ENCODE peak calls at places on chromosome 6, in eight cellular contexts. One of them, this sample, is unnamed.

GRCh38 chr6:94049001-94049400 is 629.6 kb upstream of the EPHA7 start:
- DNase-seq in A549: no peak
- DNase-seq in endothelial cell of umbilical vein: no peak
- DNase-seq in CD8-positive, alpha-beta T cell: no peak
- DNase-seq in stomach: no peak
- DNase-seq in colonic mucosa: no peak
- DNase-seq in fibroblast of lung: no peak
- DNase-seq in astrocyte: no peak
- DNase-seq in this sample: no peak

GRCh38 chr6:104788400-104788799 is 71.3 kb downstream of the HACE1 start:
- DNase-seq in stomach: no peak
- DNase-seq in colonic mucosa: no peak
- DNase-seq in A549: no peak
- DNase-seq in fibroblast of lung: no peak
- DNase-seq in astrocyte: no peak
- DNase-seq in endothelial cell of umbilical vein: no peak
- DNase-seq in CD8-positive, alpha-beta T cell: no peak
- DNase-seq in this sample: no peak

GRCh38 chr6:142542704-142543233 is 241.0 kb downstream of the ADGRG6 start:
- DNase-seq in colonic mucosa: peak; percentile 46
- DNase-seq in stomach: peak; percentile 43
- DNase-seq in fibroblast of lung: peak; percentile 74
- DNase-seq in endothelial cell of umbilical vein: no peak
- DNase-seq in astrocyte: peak; percentile 79
- DNase-seq in A549: no peak
- DNase-seq in CD8-positive, alpha-beta T cell: no peak
- DNase-seq in this sample: peak; percentile 19

GRCh38 chr6:169859401-169859977 is 108.1 kb downstream of the ERMARD start:
- DNase-seq in endothelial cell of umbilical vein: no peak
- DNase-seq in A549: no peak
- DNase-seq in astrocyte: no peak
- DNase-seq in stomach: no peak
- DNase-seq in CD8-positive, alpha-beta T cell: no peak
- DNase-seq in fibroblast of lung: no peak
- DNase-seq in colonic mucosa: no peak
- DNase-seq in this sample: no peak

GRCh38 chr6:470051-470900 is 78.7 kb downstream of the IRF4 start:
- DNase-seq in A549: no peak
- DNase-seq in astrocyte: no peak
- DNase-seq in endothelial cell of umbilical vein: no peak
- DNase-seq in CD8-positive, alpha-beta T cell: no peak
- DNase-seq in fibroblast of lung: no peak
- DNase-seq in colonic mucosa: no peak
- DNase-seq in stomach: no peak
- DNase-seq in this sample: no peak

GRCh38 chr6:41488392-41489129 is 57.6 kb upstream of the FOXP4 start:
- DNase-seq in colonic mucosa: no peak
- DNase-seq in endothelial cell of umbilical vein: peak; percentile 27
- DNase-seq in stomach: no peak
- DNase-seq in CD8-positive, alpha-beta T cell: no peak
- DNase-seq in fibroblast of lung: peak; percentile 57
- DNase-seq in astrocyte: peak; percentile 91
- DNase-seq in A549: no peak
- DNase-seq in this sample: peak; percentile 32

GRCh38 chr6:148831531-148831930 is 84.7 kb downstream of the UST start:
- DNase-seq in CD8-positive, alpha-beta T cell: no peak
- DNase-seq in fibroblast of lung: peak; percentile 16
- DNase-seq in colonic mucosa: no peak
- DNase-seq in A549: no peak
- DNase-seq in stomach: no peak
- DNase-seq in astrocyte: peak; percentile 12
- DNase-seq in endothelial cell of umbilical vein: no peak
- DNase-seq in this sample: no peak

GRCh38 chr6:150417899-150418824 is 49.4 kb downstream of the IYD start:
- DNase-seq in colonic mucosa: peak; percentile 50
- DNase-seq in CD8-positive, alpha-beta T cell: no peak
- DNase-seq in endothelial cell of umbilical vein: peak; percentile 91
- DNase-seq in astrocyte: peak; percentile 91
- DNase-seq in fibroblast of lung: peak; percentile 93
- DNase-seq in stomach: no peak
- DNase-seq in A549: peak; percentile 68
- DNase-seq in this sample: peak; percentile 29

GRCh38 chr6:52877168-52877567 is 32.3 kb downstream of the GSTA3 start:
- DNase-seq in CD8-positive, alpha-beta T cell: no peak
- DNase-seq in A549: no peak
- DNase-seq in endothelial cell of umbilical vein: no peak
- DNase-seq in fibroblast of lung: peak; percentile 92
- DNase-seq in astrocyte: peak; percentile 97
- DNase-seq in stomach: no peak
- DNase-seq in colonic mucosa: no peak
- DNase-seq in this sample: no peak

GRCh38 chr6:148935705-148936306 is 189.0 kb downstream of the UST start:
- DNase-seq in colonic mucosa: no peak
- DNase-seq in fibroblast of lung: peak; percentile 41
- DNase-seq in A549: no peak
- DNase-seq in stomach: no peak
- DNase-seq in endothelial cell of umbilical vein: no peak
- DNase-seq in astrocyte: peak; percentile 52
- DNase-seq in CD8-positive, alpha-beta T cell: no peak
- DNase-seq in this sample: no peak

GRCh38 chr6:110355727-110356126 is 2.4 kb downstream of the METTL24 start:
- DNase-seq in astrocyte: no peak
- DNase-seq in A549: no peak
- DNase-seq in colonic mucosa: no peak
- DNase-seq in CD8-positive, alpha-beta T cell: no peak
- DNase-seq in fibroblast of lung: no peak
- DNase-seq in endothelial cell of umbilical vein: no peak
- DNase-seq in stomach: no peak
- DNase-seq in this sample: no peak

GRCh38 chr6:1253816-1254215 is 58.1 kb upstream of the FOXQ1 start:
- DNase-seq in fibroblast of lung: no peak
- DNase-seq in stomach: no peak
- DNase-seq in CD8-positive, alpha-beta T cell: no peak
- DNase-seq in astrocyte: no peak
- DNase-seq in A549: no peak
- DNase-seq in endothelial cell of umbilical vein: no peak
- DNase-seq in colonic mucosa: no peak
- DNase-seq in this sample: no peak

GRCh38 chr6:17250237-17250636 is 30.9 kb upstream of the RBM24 start:
- DNase-seq in stomach: no peak
- DNase-seq in astrocyte: no peak
- DNase-seq in colonic mucosa: no peak
- DNase-seq in fibroblast of lung: no peak
- DNase-seq in CD8-positive, alpha-beta T cell: no peak
- DNase-seq in A549: no peak
- DNase-seq in endothelial cell of umbilical vein: no peak
- DNase-seq in this sample: no peak

GRCh38 chr6:129923520-129923919 is 62.4 kb upstream of the TMEM244 start:
- DNase-seq in A549: no peak
- DNase-seq in CD8-positive, alpha-beta T cell: no peak
- DNase-seq in stomach: no peak
- DNase-seq in colonic mucosa: no peak
- DNase-seq in fibroblast of lung: peak; percentile 49
- DNase-seq in endothelial cell of umbilical vein: no peak
- DNase-seq in astrocyte: peak; percentile 57
- DNase-seq in this sample: no peak

GRCh38 chr6:24146871-24147270 is 20.9 kb downstream of the NRSN1 start:
- DNase-seq in stomach: no peak
- DNase-seq in A549: no peak
- DNase-seq in colonic mucosa: no peak
- DNase-seq in endothelial cell of umbilical vein: no peak
- DNase-seq in astrocyte: no peak
- DNase-seq in fibroblast of lung: no peak
- DNase-seq in CD8-positive, alpha-beta T cell: no peak
- DNase-seq in this sample: no peak

GRCh38 chr6:147322299-147323162 is 118.3 kb downstream of the STXBP5 start:
- DNase-seq in stomach: no peak
- DNase-seq in fibroblast of lung: peak; percentile 78
- DNase-seq in CD8-positive, alpha-beta T cell: peak; percentile 10
- DNase-seq in A549: no peak
- DNase-seq in astrocyte: no peak
- DNase-seq in endothelial cell of umbilical vein: peak; percentile 4
- DNase-seq in colonic mucosa: no peak
- DNase-seq in this sample: no peak

GRCh38 chr6:136290406-136291010 is 862 bp upstream of the BCLAF1 start:
- DNase-seq in stomach: peak; percentile 78
- DNase-seq in fibroblast of lung: peak; percentile 91
- DNase-seq in endothelial cell of umbilical vein: peak; percentile 89
- DNase-seq in astrocyte: peak; percentile 84
- DNase-seq in colonic mucosa: peak; percentile 72
- DNase-seq in A549: peak; percentile 35
- DNase-seq in CD8-positive, alpha-beta T cell: peak; percentile 83
- DNase-seq in this sample: peak; percentile 80

GRCh38 chr6:103344554-103345163 is 1515.1 kb downstream of the HACE1 start:
- DNase-seq in stomach: no peak
- DNase-seq in endothelial cell of umbilical vein: no peak
- DNase-seq in astrocyte: no peak
- DNase-seq in A549: no peak
- DNase-seq in fibroblast of lung: no peak
- DNase-seq in CD8-positive, alpha-beta T cell: no peak
- DNase-seq in colonic mucosa: no peak
- DNase-seq in this sample: no peak

GRCh38 chr6:35920793-35921732 is at the start of gene SRPK1:
- DNase-seq in astrocyte: peak; percentile 56
- DNase-seq in fibroblast of lung: peak; percentile 76
- DNase-seq in A549: peak; percentile 71
- DNase-seq in colonic mucosa: peak; percentile 92
- DNase-seq in stomach: peak; percentile 93
- DNase-seq in CD8-positive, alpha-beta T cell: peak; percentile 84
- DNase-seq in endothelial cell of umbilical vein: peak; percentile 87
- DNase-seq in this sample: peak; percentile 92

GRCh38 chr6:149026530-149026942 is 279.7 kb downstream of the UST start:
- DNase-seq in stomach: no peak
- DNase-seq in CD8-positive, alpha-beta T cell: no peak
- DNase-seq in fibroblast of lung: peak; percentile 97
- DNase-seq in endothelial cell of umbilical vein: peak; percentile 23
- DNase-seq in astrocyte: peak; percentile 91
- DNase-seq in A549: no peak
- DNase-seq in colonic mucosa: peak; percentile 38
- DNase-seq in this sample: no peak

GRCh38 chr6:153980176-153980575 is 58.9 kb upstream of the OPRM1 start:
- DNase-seq in CD8-positive, alpha-beta T cell: no peak
- DNase-seq in astrocyte: no peak
- DNase-seq in A549: no peak
- DNase-seq in colonic mucosa: no peak
- DNase-seq in endothelial cell of umbilical vein: no peak
- DNase-seq in stomach: no peak
- DNase-seq in fibroblast of lung: no peak
- DNase-seq in this sample: no peak

DNA sequence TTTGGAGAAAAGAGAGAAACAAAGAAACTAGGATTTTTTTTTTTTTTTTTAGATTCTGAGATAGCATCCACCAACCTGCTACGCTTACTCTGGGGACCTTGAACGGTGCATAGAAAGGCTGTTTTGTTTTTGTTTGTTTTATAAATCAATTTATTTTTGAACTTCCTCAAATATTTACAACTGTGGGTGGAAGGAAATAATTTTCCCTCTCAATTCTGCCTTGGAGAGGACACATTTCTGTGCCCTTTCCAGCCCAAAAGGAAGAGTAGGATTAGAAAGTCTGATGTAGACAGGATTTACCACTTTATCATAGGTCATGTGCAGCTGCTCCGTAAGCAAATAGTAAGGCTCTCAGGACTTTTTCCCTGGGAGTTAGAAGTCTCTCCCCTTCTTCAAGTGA is 190.5 kb downstream of the NKAIN2 start:
- DNase-seq in colonic mucosa: no peak
- DNase-seq in stomach: no peak
- DNase-seq in A549: no peak
- DNase-seq in endothelial cell of umbilical vein: no peak
- DNase-seq in fibroblast of lung: no peak
- DNase-seq in CD8-positive, alpha-beta T cell: no peak
- DNase-seq in astrocyte: no peak
- DNase-seq in this sample: no peak
- TF ChIP-seq CTCF in colonic mucosa: no peak
- TF ChIP-seq CTCF in stomach: no peak
- TF ChIP-seq CTCF in A549: no peak
- TF ChIP-seq CTCF in endothelial cell of umbilical vein: no peak
- TF ChIP-seq CTCF in fibroblast of lung: no peak
- TF ChIP-seq CTCF in CD8-positive, alpha-beta T cell: no peak
- TF ChIP-seq CTCF in astrocyte: no peak
- TF ChIP-seq CTCF in this sample: no peak

GRCh38 chr6:166588691-166589333 is 2.3 kb upstream of the RAMACL start:
- DNase-seq in endothelial cell of umbilical vein: no peak
- DNase-seq in A549: no peak
- DNase-seq in fibroblast of lung: no peak
- DNase-seq in CD8-positive, alpha-beta T cell: no peak
- DNase-seq in astrocyte: peak; percentile 84
- DNase-seq in colonic mucosa: no peak
- DNase-seq in stomach: no peak
- DNase-seq in this sample: no peak
- H3K4me1 ChIP-seq in endothelial cell of umbilical vein: peaks cover 34% of the 10 kb centered on the region
- H3K4me1 ChIP-seq in A549: no peaks in the 10 kb centered on the region
- H3K4me1 ChIP-seq in fibroblast of lung: peaks cover 6% of the 10 kb centered on the region
- H3K4me1 ChIP-seq in CD8-positive, alpha-beta T cell: no peaks in the 10 kb centered on the region
- H3K4me1 ChIP-seq in astrocyte: peaks cover 36% of the 10 kb centered on the region
- H3K4me1 ChIP-seq in colonic mucosa: no peaks in the 10 kb centered on the region
- H3K4me1 ChIP-seq in stomach: peaks cover 26% of the 10 kb centered on the region
- H3K4me1 ChIP-seq in this sample: no peaks in the 10 kb centered on the region

GRCh38 chr6:158066161-158066781 is 84.6 kb downstream of the SYNJ2 start:
- DNase-seq in CD8-positive, alpha-beta T cell: no peak
- DNase-seq in A549: no peak
- DNase-seq in astrocyte: no peak
- DNase-seq in stomach: no peak
- DNase-seq in endothelial cell of umbilical vein: no peak
- DNase-seq in fibroblast of lung: no peak
- DNase-seq in colonic mucosa: no peak
- DNase-seq in this sample: no peak
- H3K27ac ChIP-seq in CD8-positive, alpha-beta T cell: no peak overlapping the region
- H3K27ac ChIP-seq in A549: no peak overlapping the region
- H3K27ac ChIP-seq in astrocyte: no peak overlapping the region
- H3K27ac ChIP-seq in stomach: no peak overlapping the region
- H3K27ac ChIP-seq in endothelial cell of umbilical vein: peak overlapping the region; percentile 99
- H3K27ac ChIP-seq in fibroblast of lung: peak overlapping the region; percentile 14
- H3K27ac ChIP-seq in colonic mucosa: no peak overlapping the region
- H3K27ac ChIP-seq in this sample: no peak overlapping the region

GRCh38 chr6:14039038-14039437 is 78.5 kb upstream of the CD83 start:
- DNase-seq in fibroblast of lung: no peak
- DNase-seq in colonic mucosa: no peak
- DNase-seq in CD8-positive, alpha-beta T cell: no peak
- DNase-seq in astrocyte: no peak
- DNase-seq in endothelial cell of umbilical vein: no peak
- DNase-seq in stomach: no peak
- DNase-seq in A549: no peak
- DNase-seq in this sample: no peak

GRCh38 chr6:14037402-14038277 is 79.9 kb upstream of the CD83 start:
- DNase-seq in A549: no peak
- DNase-seq in stomach: no peak
- DNase-seq in fibroblast of lung: peak; percentile 85
- DNase-seq in endothelial cell of umbilical vein: no peak
- DNase-seq in astrocyte: peak; percentile 79
- DNase-seq in colonic mucosa: no peak
- DNase-seq in CD8-positive, alpha-beta T cell: no peak
- DNase-seq in this sample: no peak

GRCh38 chr6:14038636-14039035 is 78.9 kb upstream of the CD83 start:
- DNase-seq in colonic mucosa: no peak
- DNase-seq in astrocyte: peak; percentile 85
- DNase-seq in CD8-positive, alpha-beta T cell: no peak
- DNase-seq in fibroblast of lung: peak; percentile 82
- DNase-seq in A549: no peak
- DNase-seq in stomach: no peak
- DNase-seq in endothelial cell of umbilical vein: no peak
- DNase-seq in this sample: no peak

GRCh38 chr6:14036911-14037310 is 80.7 kb upstream of the CD83 start:
- DNase-seq in colonic mucosa: no peak
- DNase-seq in stomach: no peak
- DNase-seq in endothelial cell of umbilical vein: no peak
- DNase-seq in fibroblast of lung: no peak
- DNase-seq in astrocyte: no peak
- DNase-seq in CD8-positive, alpha-beta T cell: no peak
- DNase-seq in A549: no peak
- DNase-seq in this sample: no peak

GRCh38 chr6:14040042-14040441 is 77.5 kb upstream of the CD83 start:
- DNase-seq in CD8-positive, alpha-beta T cell: no peak
- DNase-seq in fibroblast of lung: no peak
- DNase-seq in astrocyte: no peak
- DNase-seq in colonic mucosa: no peak
- DNase-seq in endothelial cell of umbilical vein: no peak
- DNase-seq in A549: no peak
- DNase-seq in stomach: no peak
- DNase-seq in this sample: no peak
- TF ChIP-seq CTCF in CD8-positive, alpha-beta T cell: no peak
- TF ChIP-seq CTCF in fibroblast of lung: no peak
- TF ChIP-seq CTCF in astrocyte: no peak
- TF ChIP-seq CTCF in colonic mucosa: no peak
- TF ChIP-seq CTCF in endothelial cell of umbilical vein: no peak
- TF ChIP-seq CTCF in A549: no peak
- TF ChIP-seq CTCF in stomach: no peak
- TF ChIP-seq CTCF in this sample: no peak

This sample was measured in body of pancreas.